ENCODE peak calls at places on chromosome 19, in nine cellular contexts. A is cardiac fibroblast; C is stimulated activated naive CD8-positive, alpha-beta T cell treated with anti-CD3 and anti-CD28 coated beads, Interleukin-15, amount 100 ng/mL, for 72 hours; U is tibial nerve; O is fibroblast of pulmonary artery; M is NCI-H2171 treated with DMSO at 0.1 percent for 48 hours; X is upper lobe of left lung; F is NCI-H1436; W is HTR-8/SVneo. L is an unnamed sample.

GRCh38 chr19:10643968-10644290 is 10.2 kb upstream of the ILF3 start:
- DNase-seq in A (no peak), C (no peak), U (no peak), O (no peak), M (no peak), X (no peak), F (no peak), W (no peak), L (no peak)

GRCh38 chr19:33194527-33194883 is 375 bp downstream of the LRP3 start:
- DNase-seq in A (no peak), C (no peak), U (no peak), O (no peak), M (no peak), X (no peak), F (no peak), W (no peak), L (no peak)

GRCh38 chr19:7924651-7925170 is 1.2 kb downstream of the CTXN1 start:
- DNase-seq in A (no peak), C (no peak), U (no peak), O (no peak), M (no peak), X (no peak), F (no peak), W (no peak), L (no peak)

GRCh38 chr19:1275976-1276619 is 768 bp downstream of the FAM174C start:
- DNase-seq in A (no peak), C (no peak), U (peak), O (no peak), M (no peak), X (peak), F (no peak), W (no peak), L (no peak)

GRCh38 chr19:6861683-6862286 is 25.6 kb upstream of the ADGRE1 start:
- DNase-seq in A (no peak), C (no peak), U (no peak), O (no peak), M (no peak), X (no peak), F (no peak), W (no peak), L (no peak)

GRCh38 chr19:48192750-48193149 is 22.3 kb downstream of the ZSWIM9 start:
- DNase-seq in A (no peak), C (no peak), U (no peak), O (no peak), M (no peak), X (no peak), F (no peak), W (no peak), L (no peak)

GRCh38 chr19:38975214-38975860 is at the start of gene FBXO17:
- DNase-seq in A (peak), C (no peak), U (peak), O (peak), M (no peak), X (peak), F (no peak), W (peak), L (peak)

GRCh38 chr19:16649734-16650133 is 10.2 kb downstream of the SMIM7 start:
- DNase-seq in A (no peak), C (no peak), U (no peak), O (no peak), M (no peak), X (no peak), F (no peak), W (no peak), L (no peak)

GRCh38 chr19:1657632-1658445 is 5.4 kb upstream of the TCF3 start:
- DNase-seq in A (no peak), C (no peak), U (no peak), O (no peak), M (no peak), X (peak), F (no peak), W (no peak), L (no peak)

GRCh38 chr19:51064534-51065220 is at the start of gene KLK13:
- DNase-seq in A (peak), C (no peak), U (no peak), O (peak), M (no peak), X (no peak), F (no peak), W (peak), L (no peak)

GRCh38 chr19:8368136-8368535 is 4.2 kb downstream of the ANGPTL4 start:
- DNase-seq in A (no peak), C (no peak), U (no peak), O (no peak), M (no peak), X (no peak), F (no peak), W (no peak), L (no peak)

GRCh38 chr19:46904114-46905060 is 43.6 kb downstream of the ARHGAP35 start:
- DNase-seq in A (peak), C (no peak), U (no peak), O (peak), M (no peak), X (no peak), F (no peak), W (no peak), L (no peak)

GRCh38 chr19:33214621-33215020 is 11.0 kb downstream of the SLC7A10 start:
- DNase-seq in A (peak), C (no peak), U (no peak), O (peak), M (no peak), X (no peak), F (no peak), W (peak), L (peak)

GRCh38 chr19:15144046-15144646 is 36.9 kb downstream of the SYDE1 start:
- DNase-seq in A (no peak), C (no peak), U (no peak), O (peak), M (no peak), X (no peak), F (no peak), W (no peak), L (peak)

GRCh38 chr19:10747271-10747670 is 29.4 kb downstream of the DNM2 start:
- DNase-seq in A (no peak), C (no peak), U (no peak), O (no peak), M (no peak), X (peak), F (no peak), W (no peak), L (no peak)

GRCh38 chr19:45999653-46000121 is 4.4 kb downstream of the CCDC61 start:
- DNase-seq in A (peak), C (no peak), U (no peak), O (peak), M (no peak), X (no peak), F (no peak), W (no peak), L (no peak)

GRCh38 chr19:45117666-45118065 is 24.7 kb downstream of the PPP1R37 start:
- DNase-seq in A (no peak), C (no peak), U (no peak), O (no peak), M (no peak), X (no peak), F (no peak), W (no peak), L (no peak)

GRCh38 chr19:13103961-13104847 is 1.5 kb upstream of the LYL1 start:
- DNase-seq in A (no peak), C (peak), U (no peak), O (no peak), M (no peak), X (peak), F (no peak), W (no peak), L (no peak)

GRCh38 chr19:3699071-3699740 is 1.1 kb downstream of the PIP5K1C start:
- DNase-seq in A (peak), C (no peak), U (peak), O (peak), M (no peak), X (peak), F (no peak), W (no peak), L (peak)

GRCh38 chr19:55540619-55541018 is 3.7 kb upstream of the SBK2 start:
- DNase-seq in A (no peak), C (no peak), U (no peak), O (no peak), M (no peak), X (no peak), F (no peak), W (no peak), L (no peak)

GRCh38 chr19:34963531-34964406 is at the start of gene ZNF792:
- DNase-seq in A (peak), C (peak), U (peak), O (peak), M (peak), X (peak), F (no peak), W (peak), L (peak)

GRCh38 chr19:19315444-19315843 is 4.9 kb downstream of the SUGP1 start:
- DNase-seq in A (no peak), C (no peak), U (no peak), O (no peak), M (no peak), X (no peak), F (no peak), W (no peak), L (no peak)

GRCh38 chr19:39169143-39169810 is 27.5 kb upstream of the NCCRP1 start:
- DNase-seq in A (no peak), C (no peak), U (no peak), O (no peak), M (no peak), X (no peak), F (no peak), W (no peak), L (no peak)

GRCh38 chr19:45117167-45117594 is 24.2 kb downstream of the PPP1R37 start:
- DNase-seq in A (no peak), C (peak), U (no peak), O (no peak), M (peak), X (peak), F (peak), W (no peak), L (no peak)